ENCODE peak calls at places on chromosomes 7 and 10, in nine cellular contexts. X, J, N, K, Z, Q, L, R and F are unnamed samples.

GRCh38 chr10:88062385-88062784 is 199.0 kb downstream of the PTEN start:
- DNase-seq in L (no peak), N (no peak), K (no peak), Z (no peak), X (peak), R (no peak), J (no peak), Q (no peak), F (no peak)

GRCh38 chr10:18005781-18006456 is 54.2 kb downstream of the SLC39A12 start:
- DNase-seq in L (peak), N (no peak), K (peak), Q (no peak), R (no peak), J (peak), Z (no peak), X (peak), F (no peak)

GRCh38 chr7:124032369-124033092 is at the start of gene TMEM229A:
- DNase-seq in Q (peak), R (peak), L (peak), X (peak), K (no peak), J (peak), Z (peak), N (peak), F (peak)

GRCh38 chr7:100829150-100829716 is 1.9 kb upstream of the EPHB4 start:
- DNase-seq in K (no peak), X (no peak), L (peak), J (no peak), Z (no peak), R (peak), Q (no peak), N (no peak), F (no peak)

GRCh38 chr7:2928613-2929311 is 84.7 kb upstream of the GNA12 start:
- DNase-seq in K (no peak), Z (no peak), R (peak), Q (peak), L (no peak), J (no peak), N (no peak), X (no peak), F (no peak)

GRCh38 chr10:58898854-58899573 is 277.4 kb upstream of the PHYHIPL start:
- DNase-seq in Z (no peak), J (no peak), L (no peak), K (no peak), X (no peak), Q (no peak), R (no peak), N (no peak), F (no peak)

GRCh38 chr10:47026301-47027107 is 115.3 kb downstream of the PTPN20 start:
- DNase-seq in R (peak), K (no peak), Z (no peak), Q (peak), L (no peak), N (no peak), X (no peak), J (no peak), F (peak)

GRCh38 chr7:1851731-1852531 is 181.9 kb downstream of the ELFN1 start:
- DNase-seq in N (no peak), J (no peak), Z (no peak), K (no peak), R (peak), L (no peak), X (no peak), Q (no peak), F (no peak)

GRCh38 chr7:73382938-73383503 is 50.6 kb upstream of the FZD9 start:
- DNase-seq in J (no peak), Q (no peak), X (no peak), R (no peak), N (no peak), L (no peak), K (no peak), Z (no peak), F (no peak)

GRCh38 chr7:17907014-17907413 is 33.3 kb downstream of the SNX13 start:
- DNase-seq in R (no peak), X (no peak), N (no peak), K (no peak), Q (no peak), Z (no peak), L (no peak), J (peak), F (no peak)

GRCh38 chr7:31935115-31935514 is 135.1 kb downstream of the PDE1C start:
- DNase-seq in L (no peak), K (no peak), Q (no peak), N (peak), X (peak), Z (no peak), R (no peak), J (no peak), F (no peak)

GRCh38 chr10:24381235-24382010 is 172.5 kb downstream of the KIAA1217 start:
- DNase-seq in Q (no peak), R (no peak), X (no peak), Z (no peak), N (no peak), L (no peak), K (no peak), J (no peak), F (no peak)

GRCh38 chr10:125169915-125170314 is 9.6 kb upstream of the CTBP2 start:
- DNase-seq in J (no peak), R (no peak), Q (no peak), L (no peak), X (no peak), K (no peak), N (no peak), Z (no peak), F (peak)

GRCh38 chr7:5827755-5828154 is 46.3 kb upstream of the RNF216 start:
- DNase-seq in N (no peak), R (peak), K (no peak), X (no peak), L (peak), J (no peak), Q (no peak), Z (no peak), F (no peak)

GRCh38 chr7:95691464-95691863 is 80.9 kb upstream of the DYNC1I1 start:
- DNase-seq in Z (no peak), L (no peak), N (no peak), R (no peak), Q (no peak), X (no peak), K (no peak), J (no peak), F (no peak)

GRCh38 chr10:122078965-122079401 is 90.0 kb downstream of the TACC2 start:
- DNase-seq in J (no peak), Z (no peak), X (peak), R (no peak), Q (no peak), K (no peak), L (peak), N (no peak), F (no peak)

GRCh38 chr10:49831352-49832040 is 69.4 kb upstream of the OGDHL start:
- DNase-seq in K (no peak), Q (no peak), N (no peak), R (peak), Z (no peak), L (peak), J (peak), X (peak), F (no peak)

GRCh38 chr7:34073676-34074075 is 168.3 kb downstream of the BMPER start:
- DNase-seq in N (no peak), Z (no peak), K (no peak), X (peak), J (peak), L (peak), Q (no peak), R (no peak), F (no peak)

GRCh38 chr7:22356855-22357310 is at the start of gene RAPGEF5:
- DNase-seq in K (no peak), R (peak), N (peak), Z (peak), J (peak), X (no peak), Q (peak), L (peak), F (no peak)

GRCh38 chr7:151891182-151891581 is 14.3 kb upstream of the PRKAG2 start:
- DNase-seq in L (no peak), Q (peak), Z (no peak), J (no peak), K (no peak), N (no peak), X (no peak), R (no peak), F (no peak)

GRCh38 chr10:78448994-78449418 is 415.3 kb downstream of the RPS24 start:
- DNase-seq in R (no peak), N (no peak), Z (no peak), X (no peak), J (no peak), L (no peak), K (no peak), Q (no peak), F (no peak)

GRCh38 chr10:43304079-43304686 is 37.3 kb upstream of the RASGEF1A start:
- DNase-seq in Q (no peak), R (no peak), L (no peak), K (no peak), J (no peak), Z (no peak), X (no peak), N (no peak), F (no peak)

GRCh38 chr10:96910488-96911395 is 78.6 kb downstream of the LCOR start:
- DNase-seq in N (peak), Q (no peak), L (peak), R (no peak), J (peak), X (peak), Z (peak), K (no peak), F (no peak)

GRCh38 chr7:50369408-50370026 is 65.0 kb downstream of the IKZF1 start:
- DNase-seq in J (no peak), N (no peak), L (peak), K (no peak), R (no peak), Q (no peak), X (no peak), Z (no peak), F (no peak)

GRCh38 chr10:110214380-110214826 is 7.0 kb downstream of the MXI1 start:
- DNase-seq in R (no peak), N (no peak), K (peak), L (no peak), J (no peak), Z (no peak), X (no peak), Q (no peak), F (no peak)

GRCh38 chr10:78963074-78964034 is 105.4 kb upstream of the ZMIZ1 start:
- DNase-seq in J (no peak), K (no peak), R (no peak), X (no peak), Z (no peak), Q (no peak), L (no peak), N (no peak), F (no peak)

GRCh38 chr10:23319835-23320234 is 24.8 kb downstream of the C10orf67 start:
- DNase-seq in J (no peak), L (no peak), Z (no peak), Q (no peak), R (no peak), K (no peak), N (no peak), X (no peak), F (no peak)

GRCh38 chr7:98674461-98674860 is 57.4 kb downstream of the NPTX2 start:
- DNase-seq in L (no peak), J (no peak), R (no peak), Z (no peak), N (no peak), X (no peak), K (no peak), Q (no peak), F (no peak)

GRCh38 chr7:103082497-103082896 is 7.6 kb downstream of the ARMC10 start:
- DNase-seq in K (no peak), Q (no peak), J (no peak), N (no peak), X (no peak), Z (no peak), R (no peak), L (no peak), F (no peak)

GRCh38 chr10:110684800-110685446 is 40.8 kb downstream of the RBM20 start:
- DNase-seq in Q (no peak), K (peak), N (no peak), Z (no peak), L (peak), X (peak), R (peak), J (peak), F (no peak)

GRCh38 chr7:143495806-143496672 is 18.4 kb downstream of the TAS2R41 start:
- DNase-seq in Q (no peak), Z (no peak), N (no peak), L (no peak), K (no peak), R (no peak), X (no peak), J (no peak), F (no peak)

DNA sequence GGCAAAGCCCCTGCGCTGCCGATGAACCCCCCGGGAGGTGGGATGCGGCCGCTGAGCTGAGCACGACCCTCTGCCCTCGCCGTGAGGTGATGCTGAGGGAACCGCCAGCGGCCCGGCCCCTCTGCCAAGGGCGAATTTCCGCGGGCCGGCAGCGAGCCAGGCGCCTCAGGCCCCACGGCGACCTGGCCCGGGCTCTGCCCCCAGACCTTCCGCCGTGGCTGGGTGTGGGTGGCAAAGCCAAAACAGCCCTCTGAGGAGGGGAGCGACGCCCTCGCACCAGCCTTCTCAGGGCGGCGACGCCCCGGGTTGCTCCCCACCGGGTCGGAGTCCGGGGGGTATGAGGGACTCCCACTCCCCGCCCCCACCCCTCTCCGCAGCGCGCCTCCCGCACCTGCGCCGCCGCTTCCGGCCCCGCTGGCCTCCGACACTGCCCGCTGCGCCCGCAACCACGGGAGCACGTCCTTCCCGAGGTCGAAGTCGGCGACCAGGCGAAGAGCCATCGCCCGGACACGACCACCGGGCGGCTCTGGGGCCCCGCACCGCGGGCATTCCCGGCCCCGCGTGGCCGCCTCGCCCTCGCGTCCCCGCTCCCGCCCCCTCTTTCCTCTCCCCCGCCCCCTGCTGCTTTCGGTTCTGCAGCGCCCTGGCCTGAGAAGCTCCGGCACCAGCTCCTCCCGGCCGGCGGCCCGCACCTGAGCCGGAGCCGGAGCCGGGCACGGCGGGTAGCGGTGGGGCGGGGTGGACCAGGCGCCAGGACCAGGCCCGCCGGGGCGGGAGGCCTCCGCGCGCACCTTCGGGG is at the start of gene GSAP:
- DNase-seq in K (no peak), L (peak), N (peak), J (no peak), R (peak), X (peak), Z (peak), Q (peak), F (no peak)
- TF ChIP-seq CTCF in K (no peak), L (no peak), N (no peak), J (no peak), R (no peak), X (no peak), Z (no peak), Q (no peak), F (peak)

GRCh38 chr7:132154695-132155471 is 421.4 kb downstream of the PLXNA4 start:
- DNase-seq in X (no peak), Q (no peak), K (no peak), N (no peak), J (no peak), L (no peak), R (no peak), Z (no peak), F (no peak)

GRCh38 chr7:132150711-132151110 is 425.6 kb downstream of the PLXNA4 start:
- DNase-seq in R (no peak), K (no peak), X (no peak), L (no peak), J (no peak), Z (no peak), N (no peak), Q (no peak), F (no peak)

GRCh38 chr7:132155715-132156114 is 420.6 kb downstream of the PLXNA4 start:
- DNase-seq in K (no peak), R (no peak), L (no peak), J (no peak), Z (no peak), X (no peak), N (no peak), Q (no peak), F (no peak)

GRCh38 chr7:132152490-132152889 is 423.8 kb downstream of the PLXNA4 start:
- DNase-seq in K (no peak), J (no peak), Q (no peak), R (no peak), X (no peak), N (no peak), L (no peak), Z (no peak), F (no peak)

DNA sequence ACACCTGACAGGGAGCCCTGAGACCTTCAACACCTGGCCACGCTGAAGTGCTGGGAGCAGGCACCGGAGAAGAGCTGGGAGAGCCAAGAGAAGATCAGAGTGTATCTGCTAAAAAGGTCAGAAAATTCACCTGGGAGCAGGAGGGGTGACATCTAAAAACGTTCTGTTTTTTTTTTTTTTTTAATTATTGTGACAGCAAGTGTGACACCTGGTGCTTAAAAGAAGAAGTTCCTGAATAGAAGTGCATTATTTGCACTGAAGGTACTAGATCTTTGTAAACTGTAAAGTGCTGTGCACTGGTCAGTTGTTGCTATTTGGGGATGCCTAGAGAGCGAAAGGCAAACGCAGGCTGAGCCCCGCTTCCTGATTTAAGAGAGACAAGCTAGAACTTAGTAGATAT is 422.0 kb downstream of the PLXNA4 start:
- DNase-seq in K (no peak), L (no peak), R (no peak), N (no peak), X (no peak), Q (no peak), J (no peak), Z (no peak), F (no peak)
- TF ChIP-seq CTCF in K (no peak), L (no peak), R (no peak), N (no peak), X (no peak), Q (no peak), J (no peak), Z (peak), F (no peak)

GRCh38 chr10:72276421-72277339 is 3.0 kb downstream of the DDIT4 start:
- DNase-seq in X (peak), R (no peak), L (peak), N (no peak), Q (no peak), K (no peak), Z (no peak), J (peak), F (no peak)

GRCh38 chr10:72277340-72277995 is 3.7 kb downstream of the DDIT4 start:
- DNase-seq in J (peak), K (no peak), X (peak), Z (no peak), R (no peak), Q (no peak), N (no peak), L (peak), F (no peak)

GRCh38 chr10:72276013-72276387 is 2.3 kb downstream of the DDIT4 start:
- DNase-seq in X (no peak), K (no peak), Q (no peak), J (peak), L (peak), N (no peak), Z (no peak), R (no peak), F (no peak)

GRCh38 chr10:72278668-72279393 is 5.1 kb downstream of the DDIT4 start:
- DNase-seq in L (no peak), Z (no peak), Q (no peak), N (no peak), J (no peak), R (no peak), X (no peak), K (no peak), F (no peak)

DNA sequence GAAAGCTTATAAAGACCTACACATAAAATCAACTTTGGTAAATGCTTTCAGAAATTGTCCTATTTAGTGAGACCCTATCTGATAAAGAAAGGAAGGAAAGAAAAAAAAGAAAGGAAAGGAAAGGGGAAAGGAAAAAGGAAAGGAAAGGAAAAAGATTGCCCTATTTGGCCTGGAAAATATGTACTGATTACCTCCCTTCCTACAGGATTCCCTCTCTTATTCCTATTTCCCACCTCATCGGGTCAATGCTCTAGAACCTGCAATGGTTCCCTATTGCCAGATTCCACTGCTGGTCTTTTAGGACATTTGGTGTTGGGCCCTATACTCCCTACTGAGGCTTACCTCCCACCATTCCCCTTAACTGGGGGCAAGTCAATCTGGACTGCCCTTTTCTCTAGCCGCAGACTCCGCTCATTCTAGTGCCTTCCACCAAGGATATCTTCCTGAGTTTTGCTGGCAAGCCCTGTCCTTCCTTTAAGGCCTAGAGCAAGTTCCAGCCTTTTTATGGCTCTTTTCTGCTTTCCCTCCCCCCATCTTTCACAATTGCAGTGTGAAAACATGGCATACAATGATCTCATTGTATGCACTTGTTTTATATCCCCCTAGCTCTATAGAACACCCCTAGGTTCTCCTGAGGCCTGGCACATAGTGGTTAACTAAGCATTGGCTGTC is 4.4 kb downstream of the DDIT4 start:
- DNase-seq in Q (no peak), X (no peak), J (peak), R (no peak), K (no peak), L (no peak), Z (no peak), N (no peak), F (no peak)
- TF ChIP-seq CTCF in Q (no peak), X (no peak), J (no peak), R (no peak), K (no peak), L (no peak), Z (no peak), N (no peak), F (no peak)

GRCh38 chr7:23530355-23530754 is 1.4 kb downstream of the TRA2A start:
- DNase-seq in N (no peak), J (no peak), Z (peak), Q (no peak), X (peak), K (no peak), R (no peak), L (peak), F (peak)
- TF ChIP-seq CTCF in N (peak), J (no peak), Z (no peak), Q (no peak), X (peak), K (peak), R (no peak), L (no peak), F (peak)

DNA sequence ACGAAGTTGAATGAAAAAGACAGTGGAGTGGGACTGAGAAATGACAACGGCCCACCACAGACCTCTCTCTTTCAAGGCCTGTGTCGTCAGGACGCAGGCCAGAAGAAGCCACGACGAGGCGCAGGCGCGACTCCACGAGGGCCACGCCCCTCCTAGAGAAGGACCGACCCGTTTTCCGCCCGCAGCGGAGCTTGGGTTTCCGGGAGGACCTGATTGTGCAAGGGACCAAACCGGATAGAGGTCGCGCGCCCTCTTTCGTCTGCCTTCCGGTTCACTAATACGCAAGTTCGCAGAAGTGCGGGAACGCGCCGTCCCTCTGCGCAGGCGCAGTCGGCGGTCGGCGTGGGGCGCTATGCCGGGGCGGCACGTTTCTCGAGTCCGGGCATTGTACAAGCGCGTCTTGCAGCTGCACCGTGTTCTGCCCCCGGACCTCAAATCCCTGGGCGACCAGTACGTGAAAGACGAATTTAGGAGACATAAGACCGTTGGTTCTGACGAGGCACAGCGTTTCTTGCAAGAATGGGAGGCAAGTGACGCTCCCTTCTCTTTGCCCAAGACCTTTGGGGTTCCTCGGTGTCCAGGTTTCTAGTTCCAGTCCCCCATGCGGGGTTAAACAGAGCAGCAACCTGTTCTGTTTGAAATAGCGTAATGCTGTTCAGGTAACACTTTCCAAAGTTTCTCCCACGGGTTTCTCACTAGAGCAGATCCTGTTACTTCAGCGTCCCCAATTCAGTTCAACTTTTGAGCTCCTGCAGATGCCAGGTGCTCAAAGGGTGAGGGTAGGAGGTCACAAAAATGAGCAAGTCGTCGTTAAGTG is at the start of gene SDHAF3:
- DNase-seq in R (peak), J (peak), N (peak), Q (peak), L (peak), K (peak), X (peak), Z (peak), F (peak)
- TF ChIP-seq CTCF in R (no peak), J (peak), N (peak), Q (no peak), L (no peak), K (peak), X (no peak), Z (peak), F (peak)